ENCODE peak calls at places on chromosomes 1 and 21, in five cellular contexts. R is T47D; E is stimulated activated naive CD4-positive, alpha-beta T cell; N is neural crest cell; B is transverse colon. Y is an unnamed sample.

GRCh38 chr1:27003745-27004470 is 8.7 kb downstream of the TENT5B start:
- DNase-seq in R (no peak), E (no peak), N (no peak), B (no peak), Y (no peak)

GRCh38 chr1:7335224-7335879 is 435.7 kb upstream of the VAMP3 start:
- DNase-seq in R (no peak), E (no peak), N (no peak), B (no peak), Y (no peak)

GRCh38 chr1:1989759-1990158 is 13.8 kb downstream of the CFAP74 start:
- DNase-seq in R (no peak), E (no peak), N (no peak), B (no peak), Y (no peak)

GRCh38 chr21:38817371-38818335 is 11.9 kb downstream of the ETS2 start:
- DNase-seq in R (no peak), E (no peak), N (no peak), B (peak), Y (no peak)

GRCh38 chr1:243495032-243495431 is 239.2 kb downstream of the SDCCAG8 start:
- DNase-seq in R (no peak), E (no peak), N (no peak), B (no peak), Y (no peak)

GRCh38 chr1:101071470-101071886 is 45.9 kb upstream of the DPH5 start:
- DNase-seq in R (no peak), E (no peak), N (no peak), B (no peak), Y (no peak)

GRCh38 chr1:154304664-154305337 is 16.1 kb upstream of the AQP10 start:
- DNase-seq in R (no peak), E (no peak), N (no peak), B (no peak), Y (no peak)

GRCh38 chr21:38413958-38414506 is 84.2 kb downstream of the ERG start:
- DNase-seq in R (no peak), E (no peak), N (no peak), B (no peak), Y (no peak)

GRCh38 chr1:226351709-226352108 is 42.7 kb upstream of the LIN9 start:
- DNase-seq in R (no peak), E (no peak), N (no peak), B (no peak), Y (no peak)

GRCh38 chr1:225342695-225343094 is 85.1 kb downstream of the LBR start:
- DNase-seq in R (no peak), E (no peak), N (no peak), B (no peak), Y (no peak)

GRCh38 chr21:34885636-34886553 is 163.2 kb downstream of the RUNX1 start:
- DNase-seq in R (peak), E (no peak), N (no peak), B (peak), Y (no peak)

Y was measured in naive thymus-derived CD8-positive, alpha-beta T cell.